ENCODE peak calls at places on chromosome 1, in five cellular contexts. One of them, this sample, is unnamed.
A peak's percentile ranks its signal among the peaks of the same experiment; 100 is the strongest.

GRCh38 chr1:91864017-91864700 is 21.8 kb downstream of the TGFBR3 start:
- DNase-seq in NCI-H69: no peak
- DNase-seq in AG08396: no peak
- DNase-seq in fibroblast of gingiva: peak; percentile 66
- DNase-seq in HCEC 1CT: peak; percentile 68
- DNase-seq in this sample: no peak

GRCh38 chr1:246161626-246162025 is 345.5 kb downstream of the SMYD3 start:
- DNase-seq in fibroblast of gingiva: peak; percentile 65
- DNase-seq in AG08396: peak; percentile 19
- DNase-seq in HCEC 1CT: peak; percentile 75
- DNase-seq in NCI-H69: peak; percentile 52
- DNase-seq in this sample: peak; percentile 41

GRCh38 chr1:3909615-3910014 is 9.5 kb upstream of the C1orf174 start:
- DNase-seq in AG08396: no peak
- DNase-seq in NCI-H69: no peak
- DNase-seq in HCEC 1CT: no peak
- DNase-seq in fibroblast of gingiva: no peak
- DNase-seq in this sample: no peak

GRCh38 chr1:113681596-113682337 is 77.5 kb downstream of the PHTF1 start:
- DNase-seq in HCEC 1CT: no peak
- DNase-seq in fibroblast of gingiva: no peak
- DNase-seq in AG08396: no peak
- DNase-seq in NCI-H69: no peak
- DNase-seq in this sample: no peak

GRCh38 chr1:234656981-234657651 is 47.1 kb upstream of the IRF2BP2 start:
- DNase-seq in fibroblast of gingiva: peak; percentile 61
- DNase-seq in NCI-H69: peak; percentile 60
- DNase-seq in HCEC 1CT: peak; percentile 100
- DNase-seq in AG08396: peak; percentile 84
- DNase-seq in this sample: peak; percentile 74

GRCh38 chr1:55233149-55233777 is 18.1 kb upstream of the USP24 start:
- DNase-seq in NCI-H69: no peak
- DNase-seq in HCEC 1CT: no peak
- DNase-seq in AG08396: no peak
- DNase-seq in fibroblast of gingiva: no peak
- DNase-seq in this sample: no peak

GRCh38 chr1:169630006-169630405 is at the start of gene SELP:
- DNase-seq in AG08396: no peak
- DNase-seq in NCI-H69: no peak
- DNase-seq in HCEC 1CT: no peak
- DNase-seq in fibroblast of gingiva: no peak
- DNase-seq in this sample: no peak

GRCh38 chr1:194295690-194296089 is 1109.3 kb upstream of the B3GALT2 start:
- DNase-seq in fibroblast of gingiva: no peak
- DNase-seq in AG08396: peak; percentile 5
- DNase-seq in NCI-H69: peak; percentile 82
- DNase-seq in HCEC 1CT: no peak
- DNase-seq in this sample: no peak

GRCh38 chr1:30377230-30378022 is 346.0 kb downstream of the MATN1 start:
- DNase-seq in HCEC 1CT: no peak
- DNase-seq in fibroblast of gingiva: no peak
- DNase-seq in AG08396: no peak
- DNase-seq in NCI-H69: peak; percentile 59
- DNase-seq in this sample: no peak

GRCh38 chr1:17948594-17948993 is 159.0 kb upstream of the IGSF21 start:
- DNase-seq in fibroblast of gingiva: no peak
- DNase-seq in AG08396: no peak
- DNase-seq in NCI-H69: peak; percentile 4
- DNase-seq in HCEC 1CT: no peak
- DNase-seq in this sample: no peak

GRCh38 chr1:206859082-206859491 is 6.3 kb upstream of the IL20 start:
- DNase-seq in NCI-H69: no peak
- DNase-seq in fibroblast of gingiva: no peak
- DNase-seq in AG08396: no peak
- DNase-seq in HCEC 1CT: no peak
- DNase-seq in this sample: no peak

GRCh38 chr1:27321813-27322568 is at the start of gene TMEM222:
- DNase-seq in NCI-H69: peak; percentile 96
- DNase-seq in fibroblast of gingiva: peak; percentile 97
- DNase-seq in AG08396: peak; percentile 97
- DNase-seq in HCEC 1CT: peak; percentile 98
- DNase-seq in this sample: peak; percentile 71

GRCh38 chr1:3194760-3195479 is 125.9 kb downstream of the PRDM16 start:
- DNase-seq in fibroblast of gingiva: no peak
- DNase-seq in AG08396: no peak
- DNase-seq in NCI-H69: no peak
- DNase-seq in HCEC 1CT: no peak
- DNase-seq in this sample: no peak

GRCh38 chr1:2516124-2516523 is 10.3 kb downstream of the PANK4 start:
- DNase-seq in fibroblast of gingiva: no peak
- DNase-seq in NCI-H69: no peak
- DNase-seq in HCEC 1CT: no peak
- DNase-seq in AG08396: no peak
- DNase-seq in this sample: no peak

GRCh38 chr1:27418326-27418761 is 25.9 kb downstream of the GPR3 start:
- DNase-seq in NCI-H69: no peak
- DNase-seq in fibroblast of gingiva: peak; percentile 88
- DNase-seq in AG08396: peak; percentile 89
- DNase-seq in HCEC 1CT: peak; percentile 93
- DNase-seq in this sample: peak; percentile 77

GRCh38 chr1:235893840-235894239 is 27.1 kb upstream of the LYST start:
- DNase-seq in AG08396: no peak
- DNase-seq in NCI-H69: no peak
- DNase-seq in fibroblast of gingiva: no peak
- DNase-seq in HCEC 1CT: no peak
- DNase-seq in this sample: no peak

GRCh38 chr1:189356206-189356605 is 1121.5 kb downstream of the BRINP3 start:
- DNase-seq in AG08396: no peak
- DNase-seq in HCEC 1CT: no peak
- DNase-seq in fibroblast of gingiva: no peak
- DNase-seq in NCI-H69: peak; percentile 24
- DNase-seq in this sample: no peak

GRCh38 chr1:116432655-116433282 is 59.7 kb downstream of the ATP1A1 start:
- DNase-seq in HCEC 1CT: no peak
- DNase-seq in fibroblast of gingiva: peak; percentile 12
- DNase-seq in AG08396: no peak
- DNase-seq in NCI-H69: no peak
- DNase-seq in this sample: no peak

GRCh38 chr1:145990249-145991097 is 5.9 kb downstream of the TXNIP start:
- DNase-seq in AG08396: no peak
- DNase-seq in HCEC 1CT: peak; percentile 43
- DNase-seq in fibroblast of gingiva: peak; percentile 72
- DNase-seq in NCI-H69: peak; percentile 46
- DNase-seq in this sample: no peak

GRCh38 chr1:163585796-163586195 is 264.0 kb downstream of the NUF2 start:
- DNase-seq in AG08396: no peak
- DNase-seq in fibroblast of gingiva: no peak
- DNase-seq in NCI-H69: no peak
- DNase-seq in HCEC 1CT: no peak
- DNase-seq in this sample: no peak

GRCh38 chr1:220363196-220363831 is 91.1 kb upstream of the RAB3GAP2 start:
- DNase-seq in NCI-H69: peak; percentile 93
- DNase-seq in HCEC 1CT: peak; percentile 30
- DNase-seq in AG08396: no peak
- DNase-seq in fibroblast of gingiva: no peak
- DNase-seq in this sample: no peak

GRCh38 chr1:116529681-116530080 is 41.1 kb downstream of the CD58 start:
- DNase-seq in fibroblast of gingiva: no peak
- DNase-seq in HCEC 1CT: no peak
- DNase-seq in AG08396: no peak
- DNase-seq in NCI-H69: no peak
- DNase-seq in this sample: no peak

GRCh38 chr1:110979154-110979553 is 15.4 kb upstream of the LRIF1 start:
- DNase-seq in NCI-H69: no peak
- DNase-seq in fibroblast of gingiva: no peak
- DNase-seq in AG08396: no peak
- DNase-seq in HCEC 1CT: no peak
- DNase-seq in this sample: no peak